ENCODE peak calls at places on chromosomes 1 and 21, in nine cellular contexts. One of them, this sample, is unnamed.

GRCh38 chr1:24893431-24893830 is 36.6 kb downstream of the RUNX3 start:
- DNase-seq in IMR-90: no peak
- DNase-seq in HepG2: no peak
- DNase-seq in BJ: no peak
- DNase-seq in ascending aorta: no peak
- DNase-seq in BE2C: no peak
- DNase-seq in heart left ventricle: no peak
- DNase-seq in lower leg skin: peak; percentile 13
- DNase-seq in GM12864: no peak
- DNase-seq in this sample: no peak

GRCh38 chr1:69827732-69828131 is 260.0 kb downstream of the LRRC7 start:
- DNase-seq in IMR-90: no peak
- DNase-seq in HepG2: no peak
- DNase-seq in BJ: no peak
- DNase-seq in ascending aorta: no peak
- DNase-seq in BE2C: no peak
- DNase-seq in heart left ventricle: no peak
- DNase-seq in lower leg skin: no peak
- DNase-seq in GM12864: no peak
- DNase-seq in this sample: no peak

GRCh38 chr1:10613861-10614260 is 139.1 kb downstream of the PEX14 start:
- DNase-seq in IMR-90: no peak
- DNase-seq in HepG2: no peak
- DNase-seq in BJ: no peak
- DNase-seq in ascending aorta: no peak
- DNase-seq in BE2C: no peak
- DNase-seq in heart left ventricle: no peak
- DNase-seq in lower leg skin: no peak
- DNase-seq in GM12864: no peak
- DNase-seq in this sample: no peak

GRCh38 chr1:198529414-198529813 is 11.1 kb downstream of the ATP6V1G3 start:
- DNase-seq in IMR-90: peak; percentile 81
- DNase-seq in HepG2: no peak
- DNase-seq in BJ: peak; percentile 55
- DNase-seq in ascending aorta: no peak
- DNase-seq in BE2C: no peak
- DNase-seq in heart left ventricle: no peak
- DNase-seq in lower leg skin: no peak
- DNase-seq in GM12864: no peak
- DNase-seq in this sample: no peak

GRCh38 chr1:245797592-245798366 is 643.0 kb downstream of the KIF26B start:
- DNase-seq in IMR-90: no peak
- DNase-seq in HepG2: peak; percentile 20
- DNase-seq in BJ: no peak
- DNase-seq in ascending aorta: no peak
- DNase-seq in BE2C: no peak
- DNase-seq in heart left ventricle: no peak
- DNase-seq in lower leg skin: no peak
- DNase-seq in GM12864: no peak
- DNase-seq in this sample: peak; percentile 21

GRCh38 chr21:46124083-46124925 is 26.4 kb downstream of the COL6A2 start:
- DNase-seq in IMR-90: no peak
- DNase-seq in HepG2: no peak
- DNase-seq in BJ: no peak
- DNase-seq in ascending aorta: peak; percentile 5
- DNase-seq in BE2C: no peak
- DNase-seq in heart left ventricle: peak; percentile 34
- DNase-seq in lower leg skin: no peak
- DNase-seq in GM12864: no peak
- DNase-seq in this sample: no peak

GRCh38 chr1:154442006-154442740 is 37.0 kb downstream of the IL6R start:
- DNase-seq in IMR-90: peak; percentile 64
- DNase-seq in HepG2: no peak
- DNase-seq in BJ: no peak
- DNase-seq in ascending aorta: no peak
- DNase-seq in BE2C: no peak
- DNase-seq in heart left ventricle: no peak
- DNase-seq in lower leg skin: no peak
- DNase-seq in GM12864: no peak
- DNase-seq in this sample: no peak

GRCh38 chr21:44002511-44002910 is 9.6 kb upstream of the TRAPPC10 start:
- DNase-seq in IMR-90: no peak
- DNase-seq in HepG2: no peak
- DNase-seq in BJ: no peak
- DNase-seq in ascending aorta: no peak
- DNase-seq in BE2C: no peak
- DNase-seq in heart left ventricle: no peak
- DNase-seq in lower leg skin: no peak
- DNase-seq in GM12864: no peak
- DNase-seq in this sample: no peak

GRCh38 chr1:89286549-89287181 is 14.0 kb upstream of the GBP5 start:
- DNase-seq in IMR-90: no peak
- DNase-seq in HepG2: no peak
- DNase-seq in BJ: no peak
- DNase-seq in ascending aorta: no peak
- DNase-seq in BE2C: no peak
- DNase-seq in heart left ventricle: no peak
- DNase-seq in lower leg skin: no peak
- DNase-seq in GM12864: peak; percentile 29
- DNase-seq in this sample: peak; percentile 47

GRCh38 chr21:34580181-34580700 is 34.7 kb downstream of the RCAN1 start:
- DNase-seq in IMR-90: no peak
- DNase-seq in HepG2: no peak
- DNase-seq in BJ: no peak
- DNase-seq in ascending aorta: peak; percentile 17
- DNase-seq in BE2C: no peak
- DNase-seq in heart left ventricle: no peak
- DNase-seq in lower leg skin: no peak
- DNase-seq in GM12864: no peak
- DNase-seq in this sample: no peak

GRCh38 chr1:63916485-63917360 is 142.9 kb downstream of the ROR1 start:
- DNase-seq in IMR-90: no peak
- DNase-seq in HepG2: no peak
- DNase-seq in BJ: no peak
- DNase-seq in ascending aorta: no peak
- DNase-seq in BE2C: no peak
- DNase-seq in heart left ventricle: no peak
- DNase-seq in lower leg skin: no peak
- DNase-seq in GM12864: no peak
- DNase-seq in this sample: no peak

GRCh38 chr1:31793086-31793485 is 22.7 kb downstream of the SPOCD1 start:
- DNase-seq in IMR-90: no peak
- DNase-seq in HepG2: no peak
- DNase-seq in BJ: no peak
- DNase-seq in ascending aorta: no peak
- DNase-seq in BE2C: no peak
- DNase-seq in heart left ventricle: no peak
- DNase-seq in lower leg skin: peak; percentile 79
- DNase-seq in GM12864: no peak
- DNase-seq in this sample: no peak

GRCh38 chr1:212646588-212646987 is 38.0 kb downstream of the ATF3 start:
- DNase-seq in IMR-90: no peak
- DNase-seq in HepG2: no peak
- DNase-seq in BJ: no peak
- DNase-seq in ascending aorta: no peak
- DNase-seq in BE2C: no peak
- DNase-seq in heart left ventricle: no peak
- DNase-seq in lower leg skin: no peak
- DNase-seq in GM12864: no peak
- DNase-seq in this sample: no peak

GRCh38 chr1:40802078-40803075 is 18.8 kb downstream of the KCNQ4 start:
- DNase-seq in IMR-90: peak; percentile 59
- DNase-seq in HepG2: peak; percentile 36
- DNase-seq in BJ: peak; percentile 8
- DNase-seq in ascending aorta: peak; percentile 49
- DNase-seq in BE2C: peak; percentile 75
- DNase-seq in heart left ventricle: peak; percentile 92
- DNase-seq in lower leg skin: peak; percentile 95
- DNase-seq in GM12864: peak; percentile 37
- DNase-seq in this sample: peak; percentile 90

GRCh38 chr1:230905733-230906132 is 37.4 kb upstream of the C1orf198 start:
- DNase-seq in IMR-90: peak; percentile 83
- DNase-seq in HepG2: no peak
- DNase-seq in BJ: no peak
- DNase-seq in ascending aorta: no peak
- DNase-seq in BE2C: no peak
- DNase-seq in heart left ventricle: no peak
- DNase-seq in lower leg skin: no peak
- DNase-seq in GM12864: no peak
- DNase-seq in this sample: no peak
- H3K4me3 ChIP-seq in IMR-90: no peak overlapping the region
- H3K4me3 ChIP-seq in HepG2: no peak overlapping the region
- H3K4me3 ChIP-seq in BJ: no peak overlapping the region
- H3K4me3 ChIP-seq in ascending aorta: no peak overlapping the region
- H3K4me3 ChIP-seq in BE2C: no peak overlapping the region
- H3K4me3 ChIP-seq in heart left ventricle: no peak overlapping the region
- H3K4me3 ChIP-seq in lower leg skin: no peak overlapping the region
- H3K4me3 ChIP-seq in GM12864: no peak overlapping the region
- H3K4me3 ChIP-seq in this sample: no peak overlapping the region

GRCh38 chr1:70866522-70867256 is 180.9 kb downstream of the PTGER3 start:
- DNase-seq in IMR-90: no peak
- DNase-seq in HepG2: no peak
- DNase-seq in BJ: no peak
- DNase-seq in ascending aorta: no peak
- DNase-seq in BE2C: peak; percentile 14
- DNase-seq in heart left ventricle: no peak
- DNase-seq in lower leg skin: no peak
- DNase-seq in GM12864: no peak
- DNase-seq in this sample: no peak
- TF ChIP-seq CTCF in IMR-90: no peak
- TF ChIP-seq CTCF in HepG2: no peak
- TF ChIP-seq CTCF in BJ: no peak
- TF ChIP-seq CTCF in ascending aorta: no peak
- TF ChIP-seq CTCF in BE2C: peak; percentile 45
- TF ChIP-seq CTCF in heart left ventricle: no peak
- TF ChIP-seq CTCF in lower leg skin: no peak
- TF ChIP-seq CTCF in GM12864: no peak
- TF ChIP-seq CTCF in this sample: no peak

GRCh38 chr21:28016571-28016970 is 976.1 kb downstream of the LTN1 start:
- DNase-seq in IMR-90: peak; percentile 4
- DNase-seq in HepG2: no peak
- DNase-seq in BJ: no peak
- DNase-seq in ascending aorta: no peak
- DNase-seq in BE2C: no peak
- DNase-seq in heart left ventricle: no peak
- DNase-seq in lower leg skin: no peak
- DNase-seq in GM12864: no peak
- DNase-seq in this sample: no peak
- H3K4me3 ChIP-seq in IMR-90: no peak overlapping the region
- H3K4me3 ChIP-seq in HepG2: no peak overlapping the region
- H3K4me3 ChIP-seq in BJ: no peak overlapping the region
- H3K4me3 ChIP-seq in ascending aorta: no peak overlapping the region
- H3K4me3 ChIP-seq in BE2C: no peak overlapping the region
- H3K4me3 ChIP-seq in heart left ventricle: no peak overlapping the region
- H3K4me3 ChIP-seq in lower leg skin: no peak overlapping the region
- H3K4me3 ChIP-seq in GM12864: no peak overlapping the region
- H3K4me3 ChIP-seq in this sample: no peak overlapping the region

DNA sequence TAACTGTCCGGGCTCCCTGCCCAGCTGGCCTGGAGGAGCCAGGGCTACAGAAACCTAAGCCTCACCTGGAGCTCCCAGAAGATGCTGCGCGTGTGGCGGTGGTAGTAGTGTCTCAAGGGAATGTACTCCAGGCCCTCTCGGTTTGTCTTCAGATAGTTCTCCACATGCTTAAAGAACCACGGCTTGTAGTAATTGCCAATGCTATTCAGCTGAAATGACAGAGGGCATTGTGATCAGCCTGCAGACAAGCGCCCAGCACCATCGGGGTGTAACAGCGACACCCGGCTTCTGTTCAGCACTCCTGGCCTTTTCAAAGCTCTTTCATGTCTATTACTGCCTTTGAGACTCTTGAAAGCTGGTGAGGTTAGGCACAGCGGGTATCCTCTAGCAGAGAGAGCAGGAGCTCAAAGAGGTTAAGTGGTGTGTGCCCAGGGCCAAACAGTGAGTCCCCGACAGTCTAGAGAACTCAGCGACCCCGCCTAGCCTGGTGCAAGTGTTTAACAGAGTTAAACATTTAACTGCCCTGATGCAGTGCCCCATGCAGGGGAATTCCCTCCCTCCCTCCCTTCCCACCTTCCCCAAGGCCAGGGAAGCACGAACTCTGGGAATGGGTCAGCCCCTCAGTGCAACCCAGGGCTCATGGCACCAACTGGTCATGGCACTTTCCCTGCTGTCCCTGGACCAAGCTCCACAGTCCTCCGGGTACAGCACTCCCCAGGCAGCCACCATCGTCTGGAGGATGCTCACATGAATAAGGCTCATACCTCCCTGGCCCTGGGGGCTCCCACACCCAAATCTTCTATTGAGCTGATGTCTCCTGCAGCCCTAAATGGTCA is 21.5 kb downstream of the DHCR24 start:
- DNase-seq in IMR-90: no peak
- DNase-seq in HepG2: peak; percentile 89
- DNase-seq in BJ: no peak
- DNase-seq in ascending aorta: no peak
- DNase-seq in BE2C: no peak
- DNase-seq in heart left ventricle: no peak
- DNase-seq in lower leg skin: peak; percentile 72
- DNase-seq in GM12864: no peak
- DNase-seq in this sample: no peak
- TF ChIP-seq CTCF in IMR-90: no peak
- TF ChIP-seq CTCF in HepG2: peak; percentile 8
- TF ChIP-seq CTCF in BJ: no peak
- TF ChIP-seq CTCF in ascending aorta: no peak
- TF ChIP-seq CTCF in BE2C: no peak
- TF ChIP-seq CTCF in heart left ventricle: no peak
- TF ChIP-seq CTCF in lower leg skin: no peak
- TF ChIP-seq CTCF in GM12864: no peak
- TF ChIP-seq CTCF in this sample: no peak

GRCh38 chr1:187228790-187229189 is 400.0 kb downstream of the PLA2G4A start:
- DNase-seq in IMR-90: no peak
- DNase-seq in HepG2: no peak
- DNase-seq in BJ: no peak
- DNase-seq in ascending aorta: no peak
- DNase-seq in BE2C: no peak
- DNase-seq in heart left ventricle: no peak
- DNase-seq in lower leg skin: no peak
- DNase-seq in GM12864: no peak
- DNase-seq in this sample: no peak

GRCh38 chr1:187226396-187226795 is 397.6 kb downstream of the PLA2G4A start:
- DNase-seq in IMR-90: peak; percentile 41
- DNase-seq in HepG2: no peak
- DNase-seq in BJ: no peak
- DNase-seq in ascending aorta: no peak
- DNase-seq in BE2C: no peak
- DNase-seq in heart left ventricle: no peak
- DNase-seq in lower leg skin: no peak
- DNase-seq in GM12864: no peak
- DNase-seq in this sample: no peak

GRCh38 chr1:187229496-187229895 is 400.7 kb downstream of the PLA2G4A start:
- DNase-seq in IMR-90: no peak
- DNase-seq in HepG2: no peak
- DNase-seq in BJ: no peak
- DNase-seq in ascending aorta: no peak
- DNase-seq in BE2C: no peak
- DNase-seq in heart left ventricle: no peak
- DNase-seq in lower leg skin: no peak
- DNase-seq in GM12864: no peak
- DNase-seq in this sample: no peak
- H3K4me3 ChIP-seq in IMR-90: no peak overlapping the region
- H3K4me3 ChIP-seq in HepG2: no peak overlapping the region
- H3K4me3 ChIP-seq in BJ: no peak overlapping the region
- H3K4me3 ChIP-seq in ascending aorta: no peak overlapping the region
- H3K4me3 ChIP-seq in BE2C: no peak overlapping the region
- H3K4me3 ChIP-seq in heart left ventricle: no peak overlapping the region
- H3K4me3 ChIP-seq in lower leg skin: no peak overlapping the region
- H3K4me3 ChIP-seq in GM12864: no peak overlapping the region
- H3K4me3 ChIP-seq in this sample: no peak overlapping the region